ENCODE peak calls at places on chromosomes 3 and 15, in four cellular contexts. E, O, Z and Q are unnamed samples.

GRCh38 chr15:39908186-39908585 is 11.9 kb downstream of the GPR176 start:
- DNase-seq in E (no peak), O (no peak), Z (peak; percentile 37), Q (no peak)

GRCh38 chr3:141926929-141927328 is 50.5 kb downstream of the ATP1B3 start:
- DNase-seq in E (no peak), O (no peak), Z (no peak), Q (peak; percentile 41)

GRCh38 chr3:172641291-172641690 is 69.6 kb downstream of the NCEH1 start:
- DNase-seq in E (no peak), O (no peak), Z (no peak), Q (no peak)

GRCh38 chr15:82140859-82141258 is 95.0 kb upstream of the MEX3B start:
- DNase-seq in E (no peak), O (no peak), Z (no peak), Q (no peak)

GRCh38 chr3:105278688-105279087 is 88.0 kb upstream of the ALCAM start:
- DNase-seq in E (no peak), O (no peak), Z (no peak), Q (no peak)

GRCh38 chr15:61871926-61872522 is 188.2 kb downstream of the VPS13C start:
- DNase-seq in E (peak; percentile 13), O (no peak), Z (peak; percentile 11), Q (no peak)

GRCh38 chr3:13138566-13139145 is 65.4 kb upstream of the IQSEC1 start:
- DNase-seq in E (no peak), O (no peak), Z (no peak), Q (no peak)

GRCh38 chr3:149314807-149315578 is 18.4 kb downstream of the TM4SF18 start:
- DNase-seq in E (peak; percentile 71), O (no peak), Z (no peak), Q (no peak)

GRCh38 chr15:80242132-80242769 is 9.8 kb downstream of the CTXND1 start:
- DNase-seq in E (peak; percentile 50), O (no peak), Z (peak; percentile 16), Q (peak; percentile 77)

GRCh38 chr15:80240261-80240660 is 11.8 kb downstream of the CTXND1 start:
- DNase-seq in E (no peak), O (no peak), Z (no peak), Q (no peak)

GRCh38 chr15:80246425-80246894 is 5.6 kb downstream of the CTXND1 start:
- DNase-seq in E (peak; percentile 89), O (no peak), Z (no peak), Q (no peak)

GRCh38 chr15:80242802-80243201 is 9.2 kb downstream of the CTXND1 start:
- DNase-seq in E (no peak), O (no peak), Z (no peak), Q (no peak)

DNA sequence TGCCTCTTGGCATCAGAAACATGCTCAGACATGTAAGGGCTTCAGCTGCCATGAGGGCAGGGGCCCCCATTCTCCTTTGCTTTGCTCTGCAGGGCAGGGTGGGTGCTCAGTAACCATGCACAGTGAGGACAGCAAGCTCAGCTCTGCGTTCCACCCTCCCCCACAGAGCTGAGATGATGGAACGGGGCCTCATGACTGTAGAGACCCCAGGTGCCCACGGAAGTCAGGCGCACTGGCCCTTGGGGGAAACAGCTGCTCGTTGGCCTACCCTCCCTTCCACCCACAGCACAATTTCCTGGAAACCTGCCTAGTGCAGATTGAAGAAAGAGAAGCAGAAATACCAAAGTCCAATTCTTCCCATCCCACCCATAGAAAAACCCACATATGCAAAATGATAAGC is 10.5 kb downstream of the CTXND1 start:
- DNase-seq in E (no peak), O (no peak), Z (no peak), Q (no peak)
- TF ChIP-seq TCF12 in E (no peak), O (no peak), Z (no peak), Q (no peak)

GRCh38 chr15:37995461-37996347 is 61.3 kb downstream of the TMCO5A start:
- DNase-seq in E (peak; percentile 18), O (peak; percentile 26), Z (peak; percentile 41), Q (no peak)
- TF ChIP-seq TCF12 in E (no peak), O (no peak), Z (no peak), Q (no peak)

GRCh38 chr3:179410999-179411398 is 40.3 kb downstream of the GNB4 start:
- DNase-seq in E (no peak), O (no peak), Z (no peak), Q (no peak)
- TF ChIP-seq TCF12 in E (no peak), O (no peak), Z (no peak), Q (no peak)

GRCh38 chr3:25094932-25095690 is 333.0 kb upstream of the RARB start:
- DNase-seq in E (no peak), O (no peak), Z (no peak), Q (no peak)
- TF ChIP-seq TCF12 in E (no peak), O (no peak), Z (no peak), Q (no peak)

GRCh38 chr15:88834211-88834812 is 31.1 kb downstream of the ACAN start:
- DNase-seq in E (no peak), O (no peak), Z (peak; percentile 64), Q (peak; percentile 13)
- TF ChIP-seq TCF12 in E (no peak), O (no peak), Z (no peak), Q (no peak)